ENCODE peak calls at places on chromosomes 3 and 15, in five cellular contexts. W is cardiac muscle cell, U is colonic mucosa, B is suprapubic skin, S is heart left ventricle. G is an unnamed sample.

GRCh38 chr3:9168230-9168629 is 81.2 kb downstream of the SRGAP3 start:
- DNase-seq in B (no peak), W (peak; percentile 32), U (peak; percentile 22), S (no peak), G (no peak)

GRCh38 chr15:59105839-59106238 is 893 bp downstream of the CCNB2 start:
- DNase-seq in S (no peak), W (no peak), B (no peak), U (no peak), G (no peak)

GRCh38 chr3:129313415-129313982 is 34.8 kb downstream of the HMCES start:
- DNase-seq in W (no peak), B (no peak), S (no peak), U (no peak), G (no peak)

GRCh38 chr3:80018375-80018774 is 250.6 kb upstream of the ROBO1 start:
- DNase-seq in W (no peak), U (no peak), B (no peak), S (no peak), G (no peak)

GRCh38 chr15:36029606-36030005 is 483.6 kb upstream of the DPH6 start:
- DNase-seq in U (no peak), B (no peak), S (no peak), W (no peak), G (no peak)

GRCh38 chr3:19190602-19191001 is 42.3 kb downstream of the KCNH8 start:
- DNase-seq in S (no peak), W (no peak), U (no peak), B (no peak), G (no peak)

GRCh38 chr3:52092891-52093290 is 36.5 kb upstream of the DUSP7 start:
- DNase-seq in W (no peak), U (no peak), S (peak; percentile 34), B (no peak), G (no peak)

GRCh38 chr3:12856626-12857025 is 15.3 kb upstream of the RPL32 start:
- DNase-seq in B (no peak), W (peak; percentile 15), S (no peak), U (no peak), G (no peak)

GRCh38 chr15:74977599-74977998 is 17.8 kb upstream of the SCAMP5 start:
- DNase-seq in B (no peak), U (no peak), W (no peak), S (no peak), G (no peak)

GRCh38 chr15:57570994-57571393 is 20.7 kb upstream of the MYZAP start:
- DNase-seq in B (no peak), W (no peak), U (no peak), S (no peak), G (no peak)

GRCh38 chr3:57158813-57159678 is 6.1 kb downstream of the IL17RD start:
- DNase-seq in U (no peak), S (no peak), W (no peak), B (no peak), G (no peak)

GRCh38 chr15:72532991-72533601 is 59.0 kb downstream of the ARIH1 start:
- DNase-seq in B (no peak), S (no peak), W (no peak), U (no peak), G (no peak)

GRCh38 chr15:48602358-48603122 is 43.0 kb downstream of the FBN1 start:
- DNase-seq in S (no peak), B (no peak), U (no peak), W (no peak), G (no peak)

GRCh38 chr15:40511093-40511471 is 40.3 kb downstream of the CHST14 start:
- DNase-seq in B (no peak), S (no peak), W (no peak), U (peak; percentile 21), G (no peak)

GRCh38 chr15:74133071-74133702 is 2.8 kb downstream of the ISLR2 start:
- DNase-seq in U (no peak), W (peak; percentile 24), S (no peak), B (no peak), G (no peak)

GRCh38 chr3:10707984-10708868 is 107.8 kb upstream of the SLC6A11 start:
- DNase-seq in S (no peak), B (no peak), W (no peak), U (no peak), G (no peak)

GRCh38 chr3:107938128-107938527 is 152.7 kb downstream of the CD47 start:
- DNase-seq in W (peak; percentile 54), U (peak; percentile 32), B (no peak), S (no peak), G (no peak)

GRCh38 chr3:154931484-154931883 is 148.6 kb upstream of the MME start:
- DNase-seq in S (no peak), U (no peak), W (no peak), B (no peak), G (no peak)

GRCh38 chr15:41096178-41096577 is 19.9 kb downstream of the INO80 start:
- DNase-seq in U (no peak), W (no peak), B (no peak), S (no peak), G (no peak)

GRCh38 chr3:100740207-100740606 is 30.9 kb downstream of the TFG start:
- DNase-seq in S (no peak), W (no peak), U (no peak), B (no peak), G (no peak)

GRCh38 chr15:54462511-54462913 is 484.3 kb downstream of the UNC13C start:
- DNase-seq in U (no peak), S (no peak), B (no peak), W (no peak), G (no peak)

GRCh38 chr3:4797201-4797600 is 182.0 kb upstream of the BHLHE40 start:
- DNase-seq in W (no peak), B (no peak), U (no peak), S (no peak), G (no peak)

GRCh38 chr15:56261854-56262509 is 18.3 kb upstream of the RFX7 start:
- DNase-seq in B (no peak), S (no peak), U (peak; percentile 62), W (no peak), G (no peak)

GRCh38 chr3:56469141-56469540 is 874 bp upstream of the ERC2 start:
- DNase-seq in W (no peak), U (no peak), S (no peak), B (no peak), G (no peak)

GRCh38 chr3:144463916-144464315 is 492.3 kb downstream of the DIPK2A start:
- DNase-seq in W (no peak), U (no peak), S (no peak), B (no peak), G (no peak)

GRCh38 chr3:127475975-127476374 is 114.6 kb downstream of the TPRA1 start:
- DNase-seq in U (no peak), S (no peak), W (no peak), B (no peak), G (no peak)

GRCh38 chr3:94360982-94361381 is 298.1 kb downstream of the NSUN3 start:
- DNase-seq in U (peak; percentile 49), B (no peak), W (no peak), S (no peak), G (no peak)

GRCh38 chr3:42600958-42601675 is 631 bp downstream of the NKTR start:
- DNase-seq in B (peak; percentile 84), S (peak; percentile 81), W (peak; percentile 81), U (peak; percentile 67), G (peak; percentile 84)

GRCh38 chr3:42601898-42602581 is 1.6 kb downstream of the NKTR start:
- DNase-seq in W (no peak), S (no peak), U (no peak), B (no peak), G (no peak)

GRCh38 chr3:42595682-42596081 is 4.8 kb upstream of the NKTR start:
- DNase-seq in B (no peak), W (no peak), S (no peak), U (no peak), G (no peak)

GRCh38 chr3:42602961-42603360 is 2.5 kb downstream of the NKTR start:
- DNase-seq in B (no peak), U (no peak), S (no peak), W (no peak), G (no peak)

DNA sequence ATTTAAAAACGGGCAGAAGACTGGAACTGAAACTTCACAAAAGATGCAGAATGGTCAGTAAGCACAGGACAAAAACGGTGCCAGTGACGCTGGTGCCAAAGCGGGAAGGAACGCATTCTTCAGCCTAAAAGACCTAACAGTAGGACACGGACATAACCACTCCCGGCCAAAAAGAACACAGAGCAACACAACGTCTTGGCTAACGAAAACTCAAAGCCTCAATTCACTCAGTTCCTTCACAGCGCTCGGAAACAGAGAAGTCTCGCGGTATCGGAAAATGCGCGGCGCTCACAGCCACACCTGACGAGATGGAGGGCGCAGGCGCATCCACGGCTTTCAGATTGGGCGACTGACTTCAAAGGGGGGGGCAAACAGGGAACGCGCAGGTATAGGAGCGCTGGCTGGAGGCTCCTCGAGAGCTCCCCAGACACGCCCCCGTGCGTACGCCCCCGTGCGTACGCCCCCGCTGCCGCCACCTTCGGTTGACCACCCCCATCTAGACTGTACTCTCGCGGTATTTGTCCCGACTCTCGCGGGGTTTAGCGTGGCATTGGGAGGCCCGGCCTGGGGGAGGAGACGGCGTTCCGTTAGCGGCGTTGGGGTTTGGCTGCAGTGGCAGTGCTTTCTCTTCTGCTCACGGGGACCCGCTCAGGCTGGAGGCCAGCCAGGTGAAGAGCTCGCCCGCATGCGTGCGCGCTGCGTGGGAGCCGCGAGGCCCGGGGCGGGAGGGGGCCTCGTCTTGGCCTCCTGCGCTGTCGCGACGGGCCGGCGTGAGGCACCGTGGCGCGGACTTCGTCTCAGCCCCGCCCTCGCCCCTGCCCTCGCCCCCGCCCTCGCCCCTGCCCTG is at the start of gene NKTR:
- DNase-seq in S (peak; percentile 98), W (peak; percentile 99), U (peak; percentile 100), B (peak; percentile 98), G (peak; percentile 89)
- TF ChIP-seq CTCF in S (no peak), W (no peak), U (no peak), B (no peak), G (no peak)

GRCh38 chr3:49339593-49339946 is 283 bp downstream of the USP4 start:
- DNase-seq in B (no peak), S (no peak), W (no peak), U (peak; percentile 49), G (no peak)
- H3K36me3 ChIP-seq in B (peaks cover 17% of the 10 kb centered on the region), S (peaks cover 26% of the 10 kb centered on the region), W (peaks cover 9% of the 10 kb centered on the region), U (peaks cover 7% of the 10 kb centered on the region), G (peaks cover 13% of the 10 kb centered on the region)

GRCh38 chr3:24185738-24186384 is 240.8 kb downstream of the NR1D2 start:
- DNase-seq in B (no peak), W (peak; percentile 66), U (peak; percentile 26), S (no peak), G (no peak)
- TF ChIP-seq CTCF in B (peak; percentile 23), W (peak; percentile 79), U (peak; percentile 39), S (peak; percentile 62), G (peak; percentile 65)

GRCh38 chr15:61197187-61197586 is 31.9 kb downstream of the RORA start:
- DNase-seq in U (no peak), B (no peak), S (no peak), W (no peak), G (no peak)

GRCh38 chr15:61198722-61199121 is 30.4 kb downstream of the RORA start:
- DNase-seq in W (no peak), S (no peak), U (no peak), B (no peak), G (no peak)

GRCh38 chr15:61199681-61200080 is 29.4 kb downstream of the RORA start:
- DNase-seq in S (no peak), B (no peak), U (no peak), W (no peak), G (no peak)

GRCh38 chr15:61201322-61201721 is 27.8 kb downstream of the RORA start:
- DNase-seq in W (no peak), B (no peak), S (no peak), U (no peak), G (no peak)

GRCh38 chr15:61200626-61201025 is 28.5 kb downstream of the RORA start:
- DNase-seq in U (no peak), B (no peak), S (no peak), W (no peak), G (no peak)
- H3K36me3 ChIP-seq in U (no peaks in the 10 kb centered on the region), B (no peaks in the 10 kb centered on the region), S (no peaks in the 10 kb centered on the region), W (no peaks in the 10 kb centered on the region), G (no peaks in the 10 kb centered on the region)

GRCh38 chr3:38039899-38040261 is 872 bp downstream of the DLEC1 start:
- DNase-seq in W (no peak), S (peak; percentile 81), U (peak; percentile 73), B (no peak), G (peak; percentile 59)
- TF ChIP-seq CTCF in W (peak; percentile 31), S (no peak), U (no peak), B (no peak), G (peak; percentile 25)

G was measured in ascending aorta.